ENCODE peak calls at places on chromosomes 16 and 17, in five cellular contexts. E is DND-41, Z is HepG2, W is SK-N-SH, H is PC-3. K is an unnamed sample.
A peak's percentile ranks its signal among the peaks of the same experiment; 100 is the strongest.

GRCh38 chr16:84379008-84379730 is 10.8 kb downstream of the ATP2C2 start:
- DNase-seq in E (no peak), Z (no peak), W (no peak), H (no peak), K (peak; percentile 81)

GRCh38 chr17:82970818-82971610 is 108.4 kb upstream of the METRNL start:
- DNase-seq in E (no peak), Z (no peak), W (no peak), H (no peak), K (peak; percentile 48)

GRCh38 chr17:38674749-38675615 is at the start of gene EPOP:
- DNase-seq in E (peak; percentile 95), Z (peak; percentile 86), W (peak; percentile 99), H (peak; percentile 78), K (peak; percentile 99)

GRCh38 chr16:83606486-83607030 is 201.2 kb upstream of the HSBP1 start:
- DNase-seq in E (no peak), Z (no peak), W (no peak), H (no peak), K (no peak)

GRCh38 chr16:27225536-27226360 is 22.4 kb downstream of the KDM8 start:
- DNase-seq in E (no peak), Z (no peak), W (no peak), H (peak; percentile 6), K (peak; percentile 31)

GRCh38 chr16:74320707-74321106 is 24.1 kb downstream of the PSMD7 start:
- DNase-seq in E (no peak), Z (no peak), W (no peak), H (no peak), K (peak; percentile 70)

GRCh38 chr17:78038748-78039288 is 80.3 kb downstream of the TNRC6C start:
- DNase-seq in E (no peak), Z (no peak), W (no peak), H (no peak), K (peak; percentile 31)

GRCh38 chr16:25855818-25856217 is 164.1 kb downstream of the HS3ST4 start:
- DNase-seq in E (no peak), Z (no peak), W (no peak), H (no peak), K (no peak)

GRCh38 chr17:42023524-42024349 is 3.8 kb downstream of the NKIRAS2 start:
- DNase-seq in E (no peak), Z (no peak), W (no peak), H (no peak), K (peak; percentile 71)

GRCh38 chr16:4089811-4090293 is 26.4 kb downstream of the ADCY9 start:
- DNase-seq in E (no peak), Z (no peak), W (no peak), H (no peak), K (no peak)

GRCh38 chr16:30004811-30005242 is 6.0 kb downstream of the DOC2A start:
- DNase-seq in E (no peak), Z (no peak), W (peak; percentile 46), H (no peak), K (no peak)

GRCh38 chr16:53159781-53160436 is 105.1 kb downstream of the CHD9 start:
- DNase-seq in E (peak; percentile 37), Z (peak; percentile 60), W (peak; percentile 43), H (peak; percentile 52), K (peak; percentile 44)

GRCh38 chr17:43880420-43880991 is 26.8 kb downstream of the MPP2 start:
- DNase-seq in E (peak; percentile 36), Z (peak; percentile 61), W (peak; percentile 83), H (peak; percentile 72), K (peak; percentile 68)

GRCh38 chr17:48621410-48622387 is 4.5 kb downstream of the HOXB9 start:
- DNase-seq in E (no peak), Z (no peak), W (no peak), H (no peak), K (no peak)

GRCh38 chr17:19311421-19312215 is 50.9 kb downstream of the B9D1 start:
- DNase-seq in E (no peak), Z (no peak), W (no peak), H (no peak), K (peak; percentile 82)

GRCh38 chr17:57674894-57675293 is 70.2 kb downstream of the CCDC182 start:
- DNase-seq in E (peak; percentile 1), Z (no peak), W (no peak), H (no peak), K (no peak)

GRCh38 chr16:17828012-17828411 is 357.3 kb upstream of the XYLT1 start:
- DNase-seq in E (no peak), Z (no peak), W (no peak), H (no peak), K (peak; percentile 47)

GRCh38 chr16:11254913-11255736 is 879 bp downstream of the SOCS1 start:
- DNase-seq in E (peak; percentile 62), Z (no peak), W (peak; percentile 73), H (peak; percentile 52), K (peak; percentile 93)

GRCh38 chr17:45197108-45197507 is 24.6 kb upstream of the FMNL1 start:
- DNase-seq in E (no peak), Z (no peak), W (no peak), H (peak; percentile 31), K (no peak)

GRCh38 chr16:668519-669171 is 713 bp downstream of the RHOT2 start:
- DNase-seq in E (no peak), Z (no peak), W (peak; percentile 51), H (no peak), K (no peak)

GRCh38 chr16:12323007-12323699 is 346.6 kb downstream of the SNX29 start:
- DNase-seq in E (peak; percentile 69), Z (no peak), W (no peak), H (no peak), K (peak; percentile 60)

GRCh38 chr16:57826706-57827625 is 24.7 kb upstream of the KIFC3 start:
- DNase-seq in E (no peak), Z (peak; percentile 94), W (no peak), H (no peak), K (no peak)

GRCh38 chr17:12591336-12591735 is 74.4 kb upstream of the MYOCD start:
- DNase-seq in E (no peak), Z (no peak), W (no peak), H (no peak), K (no peak)

GRCh38 chr17:75643033-75644017 is 10.1 kb downstream of the SMIM5 start:
- DNase-seq in E (no peak), Z (no peak), W (no peak), H (peak; percentile 39), K (peak; percentile 77)

GRCh38 chr17:50836826-50837225 is 1.4 kb downstream of the WFIKKN2 start:
- DNase-seq in E (no peak), Z (no peak), W (no peak), H (no peak), K (no peak)

GRCh38 chr16:67023689-67024088 is 5.3 kb upstream of the CBFB start:
- DNase-seq in E (no peak), Z (no peak), W (no peak), H (no peak), K (no peak)

GRCh38 chr16:70715113-70715711 is 29.4 kb upstream of the MTSS2 start:
- DNase-seq in E (no peak), Z (no peak), W (peak; percentile 87), H (peak; percentile 98), K (peak; percentile 99)

GRCh38 chr17:27376637-27377547 is 79.4 kb upstream of the KSR1 start:
- DNase-seq in E (no peak), Z (no peak), W (no peak), H (peak; percentile 81), K (no peak)

GRCh38 chr17:45579529-45580495 is 89.3 kb upstream of the PLEKHM1 start:
- DNase-seq in E (no peak), Z (no peak), W (no peak), H (no peak), K (no peak)

GRCh38 chr16:85555549-85556455 is 57.3 kb upstream of the GSE1 start:
- DNase-seq in E (peak; percentile 64), Z (peak; percentile 55), W (peak; percentile 87), H (no peak), K (peak; percentile 95)
- H2AFZ ChIP-seq in E (peak overlapping the region; percentile 70), Z (no peak overlapping the region), W (peak overlapping the region; percentile 68), H (peak overlapping the region; percentile 67), K (peak overlapping the region; percentile 35)

DNA sequence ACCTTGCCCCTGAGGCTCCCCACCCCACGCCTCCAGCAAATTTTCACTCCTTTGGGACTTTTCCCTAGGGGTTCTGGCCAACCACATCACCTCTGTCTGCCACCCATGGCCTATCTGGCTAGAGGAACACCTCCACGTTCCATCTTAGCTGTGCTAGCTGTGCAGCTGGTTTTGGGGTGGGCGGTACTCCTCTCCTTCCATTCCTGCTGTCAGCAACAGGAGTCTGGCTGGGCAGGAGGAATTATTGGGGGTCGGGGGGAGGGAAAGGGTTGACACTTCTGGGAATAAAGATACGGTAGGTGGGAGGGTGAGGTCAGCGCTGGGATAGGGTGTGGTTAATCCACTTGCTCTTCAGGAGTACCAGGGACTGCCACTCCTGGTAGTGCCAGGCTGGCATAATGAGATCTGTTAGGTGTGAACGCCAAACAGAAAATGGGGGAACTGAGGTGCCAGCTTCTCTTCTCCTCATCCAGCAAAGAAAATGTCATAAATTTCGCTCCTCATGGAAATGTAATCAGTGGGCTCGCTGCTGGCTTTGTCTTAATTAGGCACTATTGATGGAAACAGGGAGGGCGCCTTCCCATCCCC is 1.2 kb upstream of the DNAH2 start:
- DNase-seq in E (no peak), Z (no peak), W (no peak), H (no peak), K (peak; percentile 60)
- H3K27me3 ChIP-seq in E (peaks cover 66% of the 10 kb centered on the region), Z (peaks cover 11% of the 10 kb centered on the region), W (no peaks in the 10 kb centered on the region), H (no peaks in the 10 kb centered on the region), K (peaks cover 61% of the 10 kb centered on the region)

DNA sequence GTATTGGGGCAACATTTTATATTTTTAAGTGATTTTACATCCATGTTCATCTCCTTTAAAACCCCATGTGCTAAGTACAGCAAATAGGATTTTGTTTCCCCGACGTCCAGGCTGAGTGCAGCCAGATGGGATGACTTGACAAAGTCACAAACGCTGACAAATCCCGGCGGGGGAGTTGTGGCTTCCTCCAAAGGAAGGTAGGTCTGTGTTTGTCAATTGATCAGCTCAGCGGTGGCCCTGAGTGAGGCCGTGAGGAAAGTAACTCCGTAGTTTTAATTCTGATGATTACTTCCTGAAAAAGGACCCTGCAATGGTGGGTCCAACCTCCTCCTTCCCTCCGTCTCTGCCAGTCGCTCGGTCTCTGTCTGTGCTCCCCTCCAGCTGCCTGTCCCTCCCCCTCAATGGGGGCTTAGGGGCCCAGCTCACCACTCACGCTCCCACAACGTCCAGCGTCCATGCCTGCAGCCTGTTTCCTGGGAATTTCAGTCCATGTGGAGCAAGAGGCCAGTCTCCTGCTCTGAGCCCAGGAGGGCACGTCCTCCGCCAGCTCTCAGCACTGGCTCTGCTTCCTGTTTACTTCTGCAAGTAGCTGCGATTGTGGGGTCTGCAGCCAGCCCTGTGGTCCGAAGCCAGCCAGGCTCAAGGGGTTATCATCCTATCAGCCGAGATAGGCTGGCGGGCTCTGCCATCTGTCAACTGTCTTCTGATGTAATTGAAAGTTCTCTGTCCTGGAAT is 209.4 kb upstream of the FOXF1 start:
- DNase-seq in E (no peak), Z (no peak), W (no peak), H (no peak), K (no peak)
- H2AFZ ChIP-seq in E (no peak overlapping the region), Z (no peak overlapping the region), W (no peak overlapping the region), H (no peak overlapping the region), K (no peak overlapping the region)

DNA sequence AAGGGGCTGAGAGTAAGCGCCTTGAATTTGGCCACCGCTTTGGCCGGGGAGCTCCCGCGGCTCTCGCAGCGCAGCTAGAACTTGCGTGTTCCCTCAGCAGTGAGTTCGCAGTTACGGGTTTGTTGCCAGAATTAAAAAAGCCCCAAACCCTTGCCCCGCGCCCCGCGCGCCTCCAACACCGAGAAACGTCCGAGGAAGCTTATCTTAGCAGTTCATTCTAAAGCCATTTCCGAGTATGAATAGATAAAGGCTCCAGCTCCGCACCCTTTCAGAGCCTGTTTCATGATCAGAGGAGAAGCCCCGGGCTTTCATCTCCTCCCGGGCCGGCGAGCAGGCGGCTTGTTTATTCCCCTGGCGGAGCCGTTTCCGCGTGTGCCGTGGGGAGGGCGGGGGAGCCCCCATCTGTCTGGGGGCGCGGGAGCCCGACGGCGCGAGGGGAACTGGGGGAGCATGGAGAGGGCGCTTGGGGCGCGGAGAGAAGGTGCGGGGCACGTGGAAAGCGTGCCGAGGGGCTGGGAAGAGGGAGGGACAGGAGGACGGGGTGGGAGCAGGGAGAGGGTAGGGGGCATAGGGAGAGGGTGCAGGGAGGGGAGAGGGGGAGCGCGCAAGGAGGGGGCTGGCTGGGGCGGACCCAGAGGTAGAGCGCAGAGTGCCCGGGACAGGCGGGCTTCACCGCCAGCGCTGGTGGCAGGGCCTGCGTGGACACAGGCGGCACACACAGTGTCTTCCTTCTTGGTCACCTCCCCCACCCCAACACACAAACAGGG is 9.9 kb downstream of the TBX4 start:
- DNase-seq in E (no peak), Z (peak; percentile 56), W (peak; percentile 78), H (peak; percentile 20), K (peak; percentile 93)
- H3K27me3 ChIP-seq in E (peaks cover 37% of the 10 kb centered on the region), Z (no peaks in the 10 kb centered on the region), W (no peaks in the 10 kb centered on the region), H (no peaks in the 10 kb centered on the region), K (peaks cover 24% of the 10 kb centered on the region)